ENCODE peak calls at places on chromosome 13, in eight cellular contexts. One of them, this sample, is unnamed.

GRCh38 chr13:114212096-114212495 is 22.6 kb upstream of the CDC16 start:
- DNase-seq in neuronal stem cell: no peak
- DNase-seq in thyroid gland: no peak
- DNase-seq in K562: no peak
- DNase-seq in body of pancreas: no peak
- DNase-seq in tibial nerve: no peak
- DNase-seq in AG10803: no peak
- DNase-seq in heart right ventricle: no peak
- DNase-seq in this sample: no peak

GRCh38 chr13:76820759-76821158 is 65.4 kb downstream of the KCTD12 start:
- DNase-seq in heart right ventricle: peak; percentile 78
- DNase-seq in K562: no peak
- DNase-seq in AG10803: peak; percentile 75
- DNase-seq in tibial nerve: peak; percentile 66
- DNase-seq in body of pancreas: no peak
- DNase-seq in thyroid gland: peak; percentile 13
- DNase-seq in neuronal stem cell: no peak
- DNase-seq in this sample: no peak

GRCh38 chr13:77584111-77584510 is 48.6 kb downstream of the SCEL start:
- DNase-seq in neuronal stem cell: no peak
- DNase-seq in tibial nerve: no peak
- DNase-seq in body of pancreas: no peak
- DNase-seq in heart right ventricle: no peak
- DNase-seq in AG10803: no peak
- DNase-seq in K562: no peak
- DNase-seq in thyroid gland: no peak
- DNase-seq in this sample: peak; percentile 25

GRCh38 chr13:25037057-25037813 is 58.7 kb upstream of the PABPC3 start:
- DNase-seq in tibial nerve: no peak
- DNase-seq in neuronal stem cell: peak; percentile 59
- DNase-seq in K562: peak; percentile 66
- DNase-seq in body of pancreas: peak; percentile 46
- DNase-seq in heart right ventricle: peak; percentile 50
- DNase-seq in AG10803: peak; percentile 66
- DNase-seq in thyroid gland: peak; percentile 65
- DNase-seq in this sample: peak; percentile 53

GRCh38 chr13:33633701-33634525 is 184.0 kb upstream of the RFC3 start:
- DNase-seq in K562: no peak
- DNase-seq in AG10803: peak; percentile 44
- DNase-seq in body of pancreas: no peak
- DNase-seq in tibial nerve: no peak
- DNase-seq in thyroid gland: no peak
- DNase-seq in heart right ventricle: no peak
- DNase-seq in neuronal stem cell: no peak
- DNase-seq in this sample: no peak

GRCh38 chr13:21934309-21934708 is 263.4 kb downstream of the FGF9 start:
- DNase-seq in body of pancreas: no peak
- DNase-seq in K562: no peak
- DNase-seq in heart right ventricle: no peak
- DNase-seq in thyroid gland: peak; percentile 25
- DNase-seq in tibial nerve: no peak
- DNase-seq in neuronal stem cell: no peak
- DNase-seq in AG10803: no peak
- DNase-seq in this sample: peak; percentile 27

GRCh38 chr13:107847406-107847805 is 367.9 kb downstream of the LIG4 start:
- DNase-seq in heart right ventricle: no peak
- DNase-seq in thyroid gland: no peak
- DNase-seq in AG10803: no peak
- DNase-seq in tibial nerve: no peak
- DNase-seq in neuronal stem cell: no peak
- DNase-seq in K562: no peak
- DNase-seq in body of pancreas: no peak
- DNase-seq in this sample: no peak

GRCh38 chr13:96821381-96821780 is 172.9 kb downstream of the OXGR1 start:
- DNase-seq in K562: no peak
- DNase-seq in body of pancreas: no peak
- DNase-seq in AG10803: peak; percentile 20
- DNase-seq in tibial nerve: no peak
- DNase-seq in heart right ventricle: no peak
- DNase-seq in thyroid gland: no peak
- DNase-seq in neuronal stem cell: no peak
- DNase-seq in this sample: no peak

GRCh38 chr13:112693831-112694497 is 4.1 kb downstream of the ATP11A start:
- DNase-seq in heart right ventricle: peak; percentile 69
- DNase-seq in AG10803: peak; percentile 83
- DNase-seq in neuronal stem cell: no peak
- DNase-seq in tibial nerve: no peak
- DNase-seq in K562: no peak
- DNase-seq in body of pancreas: no peak
- DNase-seq in thyroid gland: peak; percentile 48
- DNase-seq in this sample: no peak

GRCh38 chr13:90710355-90710754 is 637.1 kb upstream of the MIR17HG start:
- DNase-seq in body of pancreas: no peak
- DNase-seq in thyroid gland: no peak
- DNase-seq in K562: no peak
- DNase-seq in heart right ventricle: no peak
- DNase-seq in neuronal stem cell: no peak
- DNase-seq in AG10803: no peak
- DNase-seq in tibial nerve: no peak
- DNase-seq in this sample: no peak

GRCh38 chr13:70923863-70924752 is 815.9 kb upstream of the KLHL1 start:
- DNase-seq in heart right ventricle: no peak
- DNase-seq in thyroid gland: no peak
- DNase-seq in K562: no peak
- DNase-seq in AG10803: no peak
- DNase-seq in neuronal stem cell: no peak
- DNase-seq in tibial nerve: no peak
- DNase-seq in body of pancreas: no peak
- DNase-seq in this sample: no peak

GRCh38 chr13:97165527-97166425 is 56.4 kb upstream of the MBNL2 start:
- DNase-seq in body of pancreas: no peak
- DNase-seq in tibial nerve: no peak
- DNase-seq in thyroid gland: no peak
- DNase-seq in K562: no peak
- DNase-seq in heart right ventricle: no peak
- DNase-seq in AG10803: no peak
- DNase-seq in neuronal stem cell: no peak
- DNase-seq in this sample: no peak

GRCh38 chr13:97068146-97068545 is 73.9 kb upstream of the OXGR1 start:
- DNase-seq in thyroid gland: no peak
- DNase-seq in heart right ventricle: no peak
- DNase-seq in tibial nerve: no peak
- DNase-seq in body of pancreas: no peak
- DNase-seq in K562: no peak
- DNase-seq in AG10803: no peak
- DNase-seq in neuronal stem cell: no peak
- DNase-seq in this sample: no peak

GRCh38 chr13:19695829-19696228 is 62.4 kb downstream of the MPHOSPH8 start:
- DNase-seq in body of pancreas: no peak
- DNase-seq in tibial nerve: no peak
- DNase-seq in AG10803: no peak
- DNase-seq in K562: no peak
- DNase-seq in heart right ventricle: no peak
- DNase-seq in thyroid gland: no peak
- DNase-seq in neuronal stem cell: no peak
- DNase-seq in this sample: no peak

DNA sequence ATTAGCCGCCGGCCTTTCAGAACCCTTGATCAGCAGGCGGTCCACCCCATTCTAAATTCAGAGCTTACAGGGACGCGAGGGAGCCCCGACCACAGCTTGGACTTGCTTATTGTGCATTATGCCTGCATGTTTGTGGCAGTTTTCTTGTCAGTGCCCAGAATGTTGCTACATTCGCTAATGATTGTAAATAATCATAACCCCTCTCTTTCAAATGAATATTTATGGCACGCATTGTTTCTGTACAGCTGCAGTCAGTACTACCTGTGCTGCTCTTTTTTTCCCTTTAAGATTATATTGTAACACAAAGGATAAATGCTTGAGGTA is 321 bp upstream of the VPS36 start:
- DNase-seq in heart right ventricle: no peak
- DNase-seq in AG10803: no peak
- DNase-seq in K562: no peak
- DNase-seq in tibial nerve: no peak
- DNase-seq in body of pancreas: no peak
- DNase-seq in thyroid gland: no peak
- DNase-seq in neuronal stem cell: no peak
- DNase-seq in this sample: no peak
- H3K4me3 ChIP-seq in heart right ventricle: no peak overlapping the region
- H3K4me3 ChIP-seq in AG10803: peak overlapping the region; percentile 44
- H3K4me3 ChIP-seq in K562: no peak overlapping the region
- H3K4me3 ChIP-seq in tibial nerve: peak overlapping the region; percentile 82
- H3K4me3 ChIP-seq in body of pancreas: no peak overlapping the region
- H3K4me3 ChIP-seq in thyroid gland: no peak overlapping the region
- H3K4me3 ChIP-seq in neuronal stem cell: no peak overlapping the region
- H3K4me3 ChIP-seq in this sample: peak overlapping the region; percentile 92

GRCh38 chr13:51148952-51149573 is 38.0 kb upstream of the C13orf42 start:
- DNase-seq in tibial nerve: no peak
- DNase-seq in body of pancreas: peak; percentile 41
- DNase-seq in neuronal stem cell: peak; percentile 51
- DNase-seq in AG10803: peak; percentile 60
- DNase-seq in thyroid gland: peak; percentile 66
- DNase-seq in K562: peak; percentile 9
- DNase-seq in heart right ventricle: peak; percentile 21
- DNase-seq in this sample: peak; percentile 42
- H3K4me3 ChIP-seq in tibial nerve: no peak overlapping the region
- H3K4me3 ChIP-seq in body of pancreas: no peak overlapping the region
- H3K4me3 ChIP-seq in neuronal stem cell: no peak overlapping the region
- H3K4me3 ChIP-seq in AG10803: no peak overlapping the region
- H3K4me3 ChIP-seq in thyroid gland: no peak overlapping the region
- H3K4me3 ChIP-seq in K562: no peak overlapping the region
- H3K4me3 ChIP-seq in heart right ventricle: no peak overlapping the region
- H3K4me3 ChIP-seq in this sample: no peak overlapping the region

DNA sequence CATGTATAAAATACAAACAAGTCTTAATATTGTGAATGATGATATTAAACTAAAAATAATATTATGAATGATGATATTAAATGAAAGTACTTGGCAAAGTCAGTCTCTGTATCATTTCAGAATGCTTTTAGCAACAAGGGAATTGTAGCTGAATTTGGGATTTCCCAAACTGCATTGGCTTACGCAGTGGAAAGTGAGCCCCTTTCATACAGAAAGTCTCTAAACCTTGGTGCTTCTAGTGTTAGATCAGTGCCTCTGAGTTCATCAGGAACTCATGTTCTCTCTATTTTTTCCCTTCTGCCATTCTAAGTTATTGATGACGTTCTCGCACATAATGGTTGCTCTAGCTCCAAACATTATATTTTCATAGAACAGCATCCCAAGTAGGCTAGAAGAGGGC is 300.0 kb downstream of the ITGBL1 start:
- DNase-seq in heart right ventricle: no peak
- DNase-seq in neuronal stem cell: no peak
- DNase-seq in thyroid gland: no peak
- DNase-seq in body of pancreas: no peak
- DNase-seq in tibial nerve: no peak
- DNase-seq in AG10803: no peak
- DNase-seq in K562: no peak
- DNase-seq in this sample: no peak
- H3K4me3 ChIP-seq in heart right ventricle: no peak overlapping the region
- H3K4me3 ChIP-seq in neuronal stem cell: no peak overlapping the region
- H3K4me3 ChIP-seq in thyroid gland: no peak overlapping the region
- H3K4me3 ChIP-seq in body of pancreas: no peak overlapping the region
- H3K4me3 ChIP-seq in tibial nerve: no peak overlapping the region
- H3K4me3 ChIP-seq in AG10803: no peak overlapping the region
- H3K4me3 ChIP-seq in K562: no peak overlapping the region
- H3K4me3 ChIP-seq in this sample: no peak overlapping the region

GRCh38 chr13:41502676-41503075 is 45.3 kb downstream of the RGCC start:
- DNase-seq in heart right ventricle: no peak
- DNase-seq in neuronal stem cell: no peak
- DNase-seq in K562: no peak
- DNase-seq in AG10803: no peak
- DNase-seq in thyroid gland: no peak
- DNase-seq in body of pancreas: no peak
- DNase-seq in tibial nerve: no peak
- DNase-seq in this sample: no peak
- H3K4me3 ChIP-seq in heart right ventricle: no peak overlapping the region
- H3K4me3 ChIP-seq in neuronal stem cell: no peak overlapping the region
- H3K4me3 ChIP-seq in K562: no peak overlapping the region
- H3K4me3 ChIP-seq in AG10803: no peak overlapping the region
- H3K4me3 ChIP-seq in thyroid gland: no peak overlapping the region
- H3K4me3 ChIP-seq in body of pancreas: no peak overlapping the region
- H3K4me3 ChIP-seq in tibial nerve: no peak overlapping the region
- H3K4me3 ChIP-seq in this sample: no peak overlapping the region

GRCh38 chr13:30904043-30904442 is 2.0 kb upstream of the MEDAG start:
- DNase-seq in K562: no peak
- DNase-seq in body of pancreas: no peak
- DNase-seq in AG10803: no peak
- DNase-seq in neuronal stem cell: no peak
- DNase-seq in thyroid gland: no peak
- DNase-seq in tibial nerve: no peak
- DNase-seq in heart right ventricle: no peak
- DNase-seq in this sample: no peak

GRCh38 chr13:30908416-30908980 is 2.4 kb downstream of the MEDAG start:
- DNase-seq in tibial nerve: no peak
- DNase-seq in K562: no peak
- DNase-seq in body of pancreas: no peak
- DNase-seq in heart right ventricle: peak; percentile 68
- DNase-seq in neuronal stem cell: no peak
- DNase-seq in AG10803: peak; percentile 45
- DNase-seq in thyroid gland: peak; percentile 28
- DNase-seq in this sample: no peak

GRCh38 chr13:30905932-30906383 is at the start of gene MEDAG:
- DNase-seq in AG10803: peak; percentile 66
- DNase-seq in body of pancreas: peak; percentile 29
- DNase-seq in neuronal stem cell: no peak
- DNase-seq in tibial nerve: peak; percentile 82
- DNase-seq in K562: no peak
- DNase-seq in thyroid gland: peak; percentile 48
- DNase-seq in heart right ventricle: peak; percentile 81
- DNase-seq in this sample: no peak

GRCh38 chr13:30907167-30907761 is 1.2 kb downstream of the MEDAG start:
- DNase-seq in AG10803: peak; percentile 48
- DNase-seq in heart right ventricle: peak; percentile 9
- DNase-seq in tibial nerve: no peak
- DNase-seq in K562: no peak
- DNase-seq in thyroid gland: peak; percentile 50
- DNase-seq in neuronal stem cell: no peak
- DNase-seq in body of pancreas: no peak
- DNase-seq in this sample: no peak

DNA sequence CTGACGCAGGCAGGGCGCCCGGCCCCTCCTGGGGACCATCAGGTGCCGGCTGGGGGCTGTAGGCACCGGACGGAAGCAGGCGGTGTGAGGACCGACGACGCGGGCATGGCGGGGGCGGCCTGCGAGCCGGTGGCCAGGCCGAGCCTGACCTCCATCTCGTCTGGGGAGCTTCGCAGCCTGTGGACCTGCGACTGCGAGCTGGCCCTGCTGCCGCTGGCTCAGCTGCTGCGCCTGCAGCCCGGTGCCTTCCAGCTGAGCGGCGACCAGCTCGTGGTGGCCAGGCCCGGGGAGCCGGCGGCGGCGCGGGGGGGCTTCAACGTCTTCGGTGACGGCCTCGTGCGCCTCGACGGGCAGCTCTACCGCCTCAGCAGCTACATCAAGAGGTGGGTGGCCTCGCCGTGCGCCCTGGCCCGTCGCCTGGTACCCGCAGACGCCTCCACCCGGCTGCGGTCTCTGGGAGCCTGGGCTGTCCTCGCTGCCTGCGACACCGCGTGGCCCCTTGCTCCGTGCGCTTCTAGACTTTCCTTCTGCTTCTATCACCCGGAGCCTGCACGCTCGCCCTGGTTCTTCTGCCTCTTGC is 430 bp downstream of the MEDAG start:
- DNase-seq in tibial nerve: no peak
- DNase-seq in heart right ventricle: no peak
- DNase-seq in K562: no peak
- DNase-seq in body of pancreas: no peak
- DNase-seq in thyroid gland: peak; percentile 5
- DNase-seq in neuronal stem cell: no peak
- DNase-seq in AG10803: no peak
- DNase-seq in this sample: no peak
- H3K4me3 ChIP-seq in tibial nerve: peak overlapping the region; percentile 68
- H3K4me3 ChIP-seq in heart right ventricle: peak overlapping the region; percentile 49
- H3K4me3 ChIP-seq in K562: no peak overlapping the region
- H3K4me3 ChIP-seq in body of pancreas: no peak overlapping the region
- H3K4me3 ChIP-seq in thyroid gland: peak overlapping the region; percentile 7
- H3K4me3 ChIP-seq in neuronal stem cell: peak overlapping the region; percentile 76
- H3K4me3 ChIP-seq in AG10803: peak overlapping the region; percentile 34
- H3K4me3 ChIP-seq in this sample: peak overlapping the region; percentile 21

This sample was measured in prostate gland.